ENCODE peak calls at places on chromosome 17, in four cellular contexts. D, C, U and F are unnamed samples.
A peak's percentile ranks its signal among the peaks of the same experiment; 100 is the strongest.

GRCh38 chr17:20612635-20613034 is 33.1 kb downstream of the CDRT15L2 start:
- DNase-seq in C (no peak), U (no peak), D (no peak), F (no peak)

GRCh38 chr17:57881143-57881542 is 31.3 kb upstream of the MRPS23 start:
- DNase-seq in C (no peak), U (peak; percentile 57), D (peak; percentile 61), F (peak; percentile 92)

GRCh38 chr17:12673788-12674187 is 8.1 kb downstream of the MYOCD start:
- DNase-seq in D (peak; percentile 69), U (peak; percentile 58), C (no peak), F (no peak)

GRCh38 chr17:75507712-75508111 is 7.6 kb downstream of the CASKIN2 start:
- DNase-seq in D (no peak), C (no peak), U (no peak), F (no peak)

GRCh38 chr17:29645516-29646051 is 22.9 kb upstream of the CORO6 start:
- DNase-seq in D (peak; percentile 97), C (no peak), U (peak; percentile 93), F (peak; percentile 98)

GRCh38 chr17:77287432-77288068 is 146.8 kb downstream of the SEC14L1 start:
- DNase-seq in C (peak; percentile 85), D (peak; percentile 91), U (peak; percentile 93), F (peak; percentile 78)

GRCh38 chr17:8121531-8122390 is 2.1 kb downstream of the HES7 start:
- DNase-seq in C (peak; percentile 86), U (peak; percentile 66), D (peak; percentile 58), F (peak; percentile 45)

GRCh38 chr17:40095944-40096791 is 4.2 kb downstream of the NR1D1 start:
- DNase-seq in U (peak; percentile 61), D (peak; percentile 85), C (no peak), F (no peak)

GRCh38 chr17:83173180-83173996 is 94.0 kb downstream of the METRNL start:
- DNase-seq in U (no peak), D (no peak), C (no peak), F (no peak)

GRCh38 chr17:70307430-70307829 is 138.1 kb downstream of the KCNJ2 start:
- DNase-seq in D (peak; percentile 27), C (no peak), U (peak; percentile 58), F (no peak)

GRCh38 chr17:7021993-7022778 is 664 bp upstream of the BCL6B start:
- DNase-seq in U (peak; percentile 74), D (peak; percentile 58), C (peak; percentile 81), F (peak; percentile 59)

GRCh38 chr17:82018152-82019041 is 4.3 kb downstream of the CENPX start:
- DNase-seq in D (no peak), U (no peak), C (no peak), F (no peak)

GRCh38 chr17:81733507-81734404 is 21.7 kb downstream of the SLC25A10 start:
- DNase-seq in D (peak; percentile 59), C (peak; percentile 94), U (peak; percentile 72), F (peak; percentile 65)

GRCh38 chr17:72609501-72609900 is 483.0 kb downstream of the SLC39A11 start:
- DNase-seq in U (peak; percentile 81), C (no peak), D (peak; percentile 46), F (peak; percentile 28)

GRCh38 chr17:77821114-77821513 is 137.4 kb upstream of the TNRC6C start:
- DNase-seq in D (no peak), C (no peak), U (no peak), F (no peak)

GRCh38 chr17:59804910-59805381 is 87.8 kb downstream of the TUBD1 start:
- DNase-seq in D (peak; percentile 66), U (peak; percentile 65), C (no peak), F (peak; percentile 65)

GRCh38 chr17:54937426-54937825 is 31.0 kb downstream of the COX11 start:
- DNase-seq in C (no peak), D (no peak), U (no peak), F (no peak)

GRCh38 chr17:40596261-40596919 is 31.1 kb upstream of the CCR7 start:
- DNase-seq in U (peak; percentile 55), C (no peak), D (peak; percentile 35), F (no peak)

GRCh38 chr17:43753488-43754129 is 5.0 kb downstream of the SOST start:
- DNase-seq in U (peak; percentile 64), C (peak; percentile 28), D (peak; percentile 39), F (no peak)

GRCh38 chr17:59829217-59830006 is 63.3 kb downstream of the TUBD1 start:
- DNase-seq in C (peak; percentile 68), D (peak; percentile 99), U (peak; percentile 99), F (peak; percentile 99)

GRCh38 chr17:29546834-29547233 is 20.0 kb downstream of the ABHD15 start:
- DNase-seq in C (no peak), U (no peak), D (no peak), F (peak; percentile 53)

GRCh38 chr17:77459018-77459755 is 318.4 kb downstream of the SEC14L1 start:
- DNase-seq in U (no peak), C (no peak), D (no peak), F (no peak)

GRCh38 chr17:21098934-21099687 is 27.7 kb upstream of the DHRS7B start:
- DNase-seq in C (peak; percentile 73), U (peak; percentile 73), D (peak; percentile 83), F (peak; percentile 53)

GRCh38 chr17:68819465-68819864 is 135.7 kb downstream of the ABCA8 start:
- DNase-seq in D (no peak), U (no peak), C (no peak), F (no peak)

GRCh38 chr17:40945414-40945813 is 8.0 kb upstream of the KRT23 start:
- DNase-seq in D (no peak), C (no peak), U (no peak), F (no peak)

GRCh38 chr17:46003907-46004748 is 5.1 kb downstream of the STH start:
- DNase-seq in D (no peak), C (peak; percentile 62), U (no peak), F (peak; percentile 23)

GRCh38 chr17:79800325-79801155 is 3.7 kb upstream of the CBX8 start:
- DNase-seq in U (peak; percentile 59), C (no peak), D (peak; percentile 49), F (peak; percentile 45)

GRCh38 chr17:35087731-35088646 is 24.5 kb upstream of the RFFL start:
- DNase-seq in D (peak; percentile 44), U (peak; percentile 50), C (peak; percentile 31), F (peak; percentile 49)

GRCh38 chr17:54257440-54257839 is 434.7 kb downstream of the KIF2B start:
- DNase-seq in C (no peak), U (no peak), D (no peak), F (no peak)

GRCh38 chr17:82023447-82024241 is 539 bp downstream of the LRRC45 start:
- DNase-seq in D (no peak), U (no peak), C (peak; percentile 16), F (no peak)

GRCh38 chr17:74163271-74163821 is 40.1 kb upstream of the RPL38 start:
- DNase-seq in D (no peak), C (no peak), U (no peak), F (no peak)

GRCh38 chr17:42459256-42459982 is 741 bp downstream of the ATP6V0A1 start:
- DNase-seq in D (peak; percentile 74), U (peak; percentile 77), C (peak; percentile 70), F (peak; percentile 67)

DNA sequence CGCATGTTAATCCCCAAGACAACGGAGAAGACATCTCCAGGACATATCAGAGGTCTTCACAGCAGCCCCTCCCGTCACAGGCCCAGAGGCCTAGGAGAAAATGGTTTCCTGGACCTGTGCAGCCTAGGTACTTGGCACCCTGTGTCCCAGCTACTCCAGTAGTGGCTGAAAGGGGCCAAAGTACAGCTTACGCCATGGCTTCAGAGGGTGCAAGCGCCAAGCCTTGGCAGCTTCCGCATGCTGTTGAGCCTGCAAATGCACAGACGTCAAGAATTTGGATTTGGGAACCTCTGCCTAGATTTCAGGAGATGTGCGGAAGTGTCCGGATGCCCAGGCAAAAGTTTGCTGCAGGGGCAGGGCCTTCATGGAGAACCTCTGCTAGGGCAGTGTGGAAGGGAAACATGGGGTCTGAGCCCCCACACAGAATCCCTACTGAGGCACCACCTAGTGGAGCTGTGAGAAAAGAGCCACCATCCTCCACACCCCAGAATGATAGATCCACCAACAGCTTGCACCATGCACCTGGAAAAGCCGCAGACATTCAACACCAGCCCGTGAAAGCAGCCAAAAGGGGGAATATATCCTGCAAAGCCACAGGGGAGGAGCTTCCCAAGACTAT is 159.3 kb upstream of the COX10 start:
- DNase-seq in C (no peak), D (no peak), U (no peak), F (no peak)
- TF ChIP-seq CTCF in C (no peak), D (no peak), U (no peak), F (no peak)

DNA sequence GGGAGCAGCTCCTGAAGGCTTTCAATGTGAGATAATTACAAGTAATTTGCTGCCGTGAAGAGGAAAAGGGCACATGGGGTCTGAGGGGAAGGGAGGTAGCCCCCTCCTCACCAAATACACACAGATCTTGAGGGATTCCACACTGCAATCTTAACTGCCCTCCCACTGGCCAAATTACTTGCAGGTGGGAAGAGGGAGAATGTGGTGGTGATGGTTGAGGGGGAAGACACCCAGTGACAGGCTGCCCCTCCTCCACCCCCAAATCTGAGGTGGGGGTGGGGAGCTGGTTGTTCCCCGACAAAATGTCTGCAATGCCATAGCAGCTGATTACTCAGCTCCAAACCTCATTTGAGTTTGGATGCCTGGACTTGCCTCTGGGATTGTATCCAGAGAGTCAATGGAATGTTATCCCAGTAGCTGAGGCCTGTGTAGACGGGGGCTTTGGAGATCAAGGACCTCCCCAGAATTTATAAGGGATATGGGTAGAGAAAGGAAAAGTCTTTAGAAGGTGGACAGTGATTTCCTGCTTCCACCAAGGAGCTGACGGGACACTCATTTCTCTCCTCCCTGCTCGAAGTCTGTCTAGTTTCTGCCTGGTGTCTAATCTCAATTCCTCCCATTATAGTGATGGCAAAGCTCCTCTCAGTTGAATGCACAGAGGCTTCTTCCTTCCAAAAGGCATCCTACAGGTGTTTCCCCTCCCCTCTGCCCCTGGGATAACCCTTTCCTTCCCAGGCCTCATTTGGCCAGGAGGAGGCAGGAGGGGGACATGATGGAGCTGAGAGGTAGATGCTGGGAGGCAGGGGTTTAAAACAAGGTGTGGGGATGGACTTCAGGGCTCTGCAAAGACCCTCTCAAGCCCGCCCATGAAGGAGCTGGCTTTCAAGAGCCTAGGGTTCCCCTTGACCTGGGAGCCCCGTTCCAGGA is 8.7 kb downstream of the DLX4 start:
- DNase-seq in C (no peak), U (no peak), D (no peak), F (no peak)
- TF ChIP-seq CTCF in C (no peak), U (no peak), D (no peak), F (no peak)

GRCh38 chr17:64025732-64026294 is 5.4 kb upstream of the ICAM2 start:
- DNase-seq in U (peak; percentile 76), C (peak; percentile 85), D (peak; percentile 70), F (peak; percentile 70)
- TF ChIP-seq CTCF in U (peak; percentile 94), C (peak; percentile 92), D (peak; percentile 94), F (peak; percentile 94)

DNA sequence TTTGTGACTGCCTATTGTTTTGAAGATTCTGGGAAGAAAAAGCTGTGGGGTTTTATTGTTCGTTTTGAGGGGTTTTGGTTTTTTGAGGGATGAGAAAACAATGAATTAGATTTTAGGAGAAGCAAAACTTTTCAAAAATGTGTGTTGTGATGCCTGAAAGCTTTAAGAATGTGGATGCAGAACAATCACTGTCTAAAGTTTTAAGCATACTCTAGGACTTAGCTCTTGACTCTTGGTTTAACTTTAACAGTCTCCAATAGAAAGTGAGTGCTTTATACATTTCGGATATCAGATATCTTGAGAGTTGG is 914 bp downstream of the CFAP52 start:
- DNase-seq in C (no peak), D (peak; percentile 3), U (peak; percentile 6), F (no peak)
- TF ChIP-seq CTCF in C (no peak), D (no peak), U (no peak), F (no peak)

GRCh38 chr17:2336215-2337151 is at the start of gene TSR1:
- DNase-seq in U (peak; percentile 89), C (peak; percentile 87), D (peak; percentile 85), F (peak; percentile 87)
- TF ChIP-seq CTCF in U (no peak), C (no peak), D (peak; percentile 9), F (peak; percentile 14)